ENCODE peak calls at places on chromosomes 5 and 9, in nine cellular contexts. One of them, this sample, is unnamed.

GRCh38 chr5:88172847-88173758 is 95.5 kb downstream of the TMEM161B start:
- DNase-seq in heart left ventricle: no peak
- DNase-seq in endodermal cell: peak; percentile 71
- DNase-seq in spleen: no peak
- DNase-seq in gastrocnemius medialis: no peak
- DNase-seq in heart right ventricle: no peak
- DNase-seq in A549: no peak
- DNase-seq in H9: peak; percentile 65
- DNase-seq in SK-N-SH: no peak
- DNase-seq in this sample: no peak

GRCh38 chr5:107566537-107566875 is 104.2 kb downstream of the EFNA5 start:
- DNase-seq in heart left ventricle: no peak
- DNase-seq in endodermal cell: no peak
- DNase-seq in heart right ventricle: no peak
- DNase-seq in SK-N-SH: no peak
- DNase-seq in H9: no peak
- DNase-seq in gastrocnemius medialis: no peak
- DNase-seq in A549: no peak
- DNase-seq in spleen: no peak
- DNase-seq in this sample: no peak

GRCh38 chr5:111385970-111386831 is 126.1 kb downstream of the STARD4 start:
- DNase-seq in heart right ventricle: no peak
- DNase-seq in SK-N-SH: peak; percentile 60
- DNase-seq in heart left ventricle: no peak
- DNase-seq in gastrocnemius medialis: no peak
- DNase-seq in spleen: no peak
- DNase-seq in endodermal cell: no peak
- DNase-seq in A549: no peak
- DNase-seq in H9: no peak
- DNase-seq in this sample: no peak

GRCh38 chr9:87324613-87325194 is 173.0 kb upstream of the DAPK1 start:
- DNase-seq in heart left ventricle: no peak
- DNase-seq in gastrocnemius medialis: no peak
- DNase-seq in H9: no peak
- DNase-seq in heart right ventricle: no peak
- DNase-seq in spleen: no peak
- DNase-seq in SK-N-SH: peak; percentile 64
- DNase-seq in A549: peak; percentile 31
- DNase-seq in endodermal cell: no peak
- DNase-seq in this sample: no peak

GRCh38 chr5:75048457-75048953 is 3.9 kb downstream of the GCNT4 start:
- DNase-seq in SK-N-SH: no peak
- DNase-seq in A549: no peak
- DNase-seq in heart right ventricle: no peak
- DNase-seq in heart left ventricle: no peak
- DNase-seq in H9: no peak
- DNase-seq in spleen: no peak
- DNase-seq in endodermal cell: no peak
- DNase-seq in gastrocnemius medialis: no peak
- DNase-seq in this sample: no peak

GRCh38 chr9:17134843-17135577 is at the start of gene CNTLN:
- DNase-seq in heart right ventricle: peak; percentile 99
- DNase-seq in heart left ventricle: peak; percentile 95
- DNase-seq in A549: peak; percentile 90
- DNase-seq in spleen: peak; percentile 92
- DNase-seq in SK-N-SH: peak; percentile 98
- DNase-seq in H9: peak; percentile 95
- DNase-seq in gastrocnemius medialis: peak; percentile 80
- DNase-seq in endodermal cell: peak; percentile 97
- DNase-seq in this sample: peak; percentile 63

GRCh38 chr5:3340471-3340870 is 255.2 kb upstream of the IRX1 start:
- DNase-seq in SK-N-SH: no peak
- DNase-seq in spleen: peak; percentile 69
- DNase-seq in heart left ventricle: no peak
- DNase-seq in gastrocnemius medialis: no peak
- DNase-seq in heart right ventricle: no peak
- DNase-seq in endodermal cell: no peak
- DNase-seq in A549: no peak
- DNase-seq in H9: no peak
- DNase-seq in this sample: no peak

GRCh38 chr5:149062371-149063016 is 368 bp downstream of the SH3TC2 start:
- DNase-seq in heart left ventricle: peak; percentile 62
- DNase-seq in SK-N-SH: no peak
- DNase-seq in spleen: no peak
- DNase-seq in gastrocnemius medialis: no peak
- DNase-seq in H9: no peak
- DNase-seq in endodermal cell: peak; percentile 60
- DNase-seq in A549: peak; percentile 34
- DNase-seq in heart right ventricle: no peak
- DNase-seq in this sample: peak; percentile 72

GRCh38 chr5:6201626-6202025 is 176.7 kb downstream of the MED10 start:
- DNase-seq in A549: no peak
- DNase-seq in SK-N-SH: no peak
- DNase-seq in spleen: no peak
- DNase-seq in heart right ventricle: no peak
- DNase-seq in heart left ventricle: no peak
- DNase-seq in endodermal cell: no peak
- DNase-seq in H9: no peak
- DNase-seq in gastrocnemius medialis: no peak
- DNase-seq in this sample: no peak

GRCh38 chr5:176466245-176466871 is 18.2 kb downstream of the FAF2 start:
- DNase-seq in heart left ventricle: no peak
- DNase-seq in A549: no peak
- DNase-seq in H9: no peak
- DNase-seq in endodermal cell: peak; percentile 39
- DNase-seq in heart right ventricle: no peak
- DNase-seq in spleen: no peak
- DNase-seq in SK-N-SH: no peak
- DNase-seq in gastrocnemius medialis: no peak
- DNase-seq in this sample: no peak

GRCh38 chr9:98369471-98369870 is 114.0 kb upstream of the TBC1D2 start:
- DNase-seq in endodermal cell: no peak
- DNase-seq in heart right ventricle: no peak
- DNase-seq in heart left ventricle: no peak
- DNase-seq in gastrocnemius medialis: no peak
- DNase-seq in spleen: no peak
- DNase-seq in A549: no peak
- DNase-seq in H9: no peak
- DNase-seq in SK-N-SH: no peak
- DNase-seq in this sample: no peak

GRCh38 chr5:31630931-31631330 is 8.0 kb upstream of the PDZD2 start:
- DNase-seq in endodermal cell: no peak
- DNase-seq in SK-N-SH: peak; percentile 55
- DNase-seq in A549: no peak
- DNase-seq in heart right ventricle: peak; percentile 71
- DNase-seq in spleen: no peak
- DNase-seq in heart left ventricle: peak; percentile 94
- DNase-seq in H9: no peak
- DNase-seq in gastrocnemius medialis: no peak
- DNase-seq in this sample: no peak

GRCh38 chr5:62708481-62709325 is 130.1 kb downstream of the LRRC70 start:
- DNase-seq in A549: no peak
- DNase-seq in gastrocnemius medialis: no peak
- DNase-seq in endodermal cell: no peak
- DNase-seq in spleen: no peak
- DNase-seq in H9: no peak
- DNase-seq in SK-N-SH: no peak
- DNase-seq in heart right ventricle: no peak
- DNase-seq in heart left ventricle: no peak
- DNase-seq in this sample: no peak

GRCh38 chr5:96048763-96049162 is 87.1 kb upstream of the ELL2 start:
- DNase-seq in endodermal cell: peak; percentile 78
- DNase-seq in A549: no peak
- DNase-seq in heart left ventricle: no peak
- DNase-seq in heart right ventricle: no peak
- DNase-seq in gastrocnemius medialis: no peak
- DNase-seq in H9: peak; percentile 58
- DNase-seq in SK-N-SH: no peak
- DNase-seq in spleen: no peak
- DNase-seq in this sample: no peak

GRCh38 chr5:180222056-180222455 is 13.0 kb upstream of the RASGEF1C start:
- DNase-seq in SK-N-SH: no peak
- DNase-seq in heart left ventricle: no peak
- DNase-seq in H9: no peak
- DNase-seq in gastrocnemius medialis: no peak
- DNase-seq in spleen: peak; percentile 36
- DNase-seq in heart right ventricle: no peak
- DNase-seq in A549: no peak
- DNase-seq in endodermal cell: no peak
- DNase-seq in this sample: no peak

GRCh38 chr5:120306331-120306730 is 157.8 kb upstream of the PRR16 start:
- DNase-seq in gastrocnemius medialis: no peak
- DNase-seq in A549: no peak
- DNase-seq in heart left ventricle: no peak
- DNase-seq in heart right ventricle: no peak
- DNase-seq in endodermal cell: no peak
- DNase-seq in spleen: no peak
- DNase-seq in H9: no peak
- DNase-seq in SK-N-SH: no peak
- DNase-seq in this sample: no peak

GRCh38 chr5:33153373-33153772 is 287.4 kb upstream of the TARS1 start:
- DNase-seq in gastrocnemius medialis: no peak
- DNase-seq in SK-N-SH: no peak
- DNase-seq in heart left ventricle: no peak
- DNase-seq in H9: no peak
- DNase-seq in endodermal cell: no peak
- DNase-seq in A549: no peak
- DNase-seq in spleen: no peak
- DNase-seq in heart right ventricle: no peak
- DNase-seq in this sample: no peak

GRCh38 chr5:123000731-123001130 is 35.8 kb downstream of the PPIC start:
- DNase-seq in H9: no peak
- DNase-seq in A549: no peak
- DNase-seq in endodermal cell: no peak
- DNase-seq in spleen: no peak
- DNase-seq in gastrocnemius medialis: no peak
- DNase-seq in SK-N-SH: no peak
- DNase-seq in heart right ventricle: no peak
- DNase-seq in heart left ventricle: no peak
- DNase-seq in this sample: no peak

DNA sequence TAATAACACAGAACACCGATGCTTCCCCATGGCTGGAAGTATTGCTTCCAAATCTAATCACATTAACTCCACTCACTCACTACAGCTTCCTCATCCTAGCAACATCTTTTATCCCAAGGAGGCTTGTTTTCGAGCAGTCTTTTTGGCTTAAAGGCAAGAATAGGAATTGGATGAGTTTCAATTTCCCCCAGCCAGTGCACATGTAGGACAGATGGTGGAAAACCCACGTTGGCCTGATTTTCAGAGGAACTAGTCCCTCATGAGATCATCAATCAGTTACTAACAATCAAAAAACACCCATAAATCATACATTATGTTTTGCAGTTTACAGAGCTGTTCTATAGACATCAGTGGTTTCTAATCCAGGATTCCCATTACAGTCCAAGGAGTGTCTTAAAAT is 48.5 kb upstream of the AGXT2 start:
- DNase-seq in A549: no peak
- DNase-seq in heart right ventricle: no peak
- DNase-seq in heart left ventricle: no peak
- DNase-seq in SK-N-SH: no peak
- DNase-seq in spleen: no peak
- DNase-seq in gastrocnemius medialis: no peak
- DNase-seq in H9: no peak
- DNase-seq in endodermal cell: no peak
- DNase-seq in this sample: no peak
- H3K4me1 ChIP-seq in A549: no peaks in the 10 kb centered on the region
- H3K4me1 ChIP-seq in heart right ventricle: no peaks in the 10 kb centered on the region
- H3K4me1 ChIP-seq in heart left ventricle: no peaks in the 10 kb centered on the region
- H3K4me1 ChIP-seq in SK-N-SH: no peaks in the 10 kb centered on the region
- H3K4me1 ChIP-seq in spleen: no peaks in the 10 kb centered on the region
- H3K4me1 ChIP-seq in gastrocnemius medialis: no peaks in the 10 kb centered on the region
- H3K4me1 ChIP-seq in H9: no peaks in the 10 kb centered on the region
- H3K4me1 ChIP-seq in endodermal cell: no peaks in the 10 kb centered on the region
- H3K4me1 ChIP-seq in this sample: no peaks in the 10 kb centered on the region

GRCh38 chr5:162607879-162608278 is 540.3 kb downstream of the GABRG2 start:
- DNase-seq in heart right ventricle: no peak
- DNase-seq in SK-N-SH: peak; percentile 2
- DNase-seq in endodermal cell: peak; percentile 42
- DNase-seq in heart left ventricle: no peak
- DNase-seq in spleen: no peak
- DNase-seq in H9: no peak
- DNase-seq in A549: no peak
- DNase-seq in gastrocnemius medialis: no peak
- DNase-seq in this sample: no peak

DNA sequence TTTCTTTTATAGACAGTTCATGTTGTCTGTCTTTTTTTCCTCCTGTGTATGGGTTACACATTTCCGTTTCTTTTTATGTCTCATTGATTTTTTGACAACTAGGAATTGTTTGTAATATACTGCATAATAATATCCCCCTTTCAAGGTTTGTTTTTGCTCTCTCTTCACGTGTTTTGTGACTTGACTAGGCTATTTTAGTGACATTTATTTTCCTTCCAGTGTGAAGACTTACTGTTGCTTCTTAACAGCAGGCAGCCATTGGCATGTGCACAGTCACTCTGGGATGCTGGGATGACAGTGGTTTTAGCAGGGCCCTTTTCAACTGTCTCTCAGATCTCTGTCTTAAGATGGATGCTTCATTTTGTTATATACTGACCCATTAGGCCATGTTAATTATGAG is 535.8 kb downstream of the GABRG2 start:
- DNase-seq in SK-N-SH: no peak
- DNase-seq in H9: no peak
- DNase-seq in heart right ventricle: no peak
- DNase-seq in endodermal cell: no peak
- DNase-seq in spleen: no peak
- DNase-seq in heart left ventricle: no peak
- DNase-seq in gastrocnemius medialis: no peak
- DNase-seq in A549: no peak
- DNase-seq in this sample: no peak
- H3K9me3 ChIP-seq in SK-N-SH: no peaks in the 10 kb centered on the region
- H3K9me3 ChIP-seq in H9: no peaks in the 10 kb centered on the region
- H3K9me3 ChIP-seq in heart right ventricle: peaks cover 11% of the 10 kb centered on the region
- H3K9me3 ChIP-seq in endodermal cell: peaks cover 14% of the 10 kb centered on the region
- H3K9me3 ChIP-seq in spleen: peaks cover 25% of the 10 kb centered on the region
- H3K9me3 ChIP-seq in heart left ventricle: peaks cover 6% of the 10 kb centered on the region
- H3K9me3 ChIP-seq in gastrocnemius medialis: no peaks in the 10 kb centered on the region
- H3K9me3 ChIP-seq in A549: no peaks in the 10 kb centered on the region
- H3K9me3 ChIP-seq in this sample: peaks cover 4% of the 10 kb centered on the region

GRCh38 chr5:154757647-154758406 is 2.6 kb downstream of the LARP1 start:
- DNase-seq in gastrocnemius medialis: no peak
- DNase-seq in SK-N-SH: no peak
- DNase-seq in endodermal cell: no peak
- DNase-seq in H9: no peak
- DNase-seq in spleen: no peak
- DNase-seq in heart left ventricle: no peak
- DNase-seq in A549: no peak
- DNase-seq in heart right ventricle: no peak
- DNase-seq in this sample: no peak
- H3K4me1 ChIP-seq in gastrocnemius medialis: peaks cover 67% of the 10 kb centered on the region
- H3K4me1 ChIP-seq in SK-N-SH: peaks cover 35% of the 10 kb centered on the region
- H3K4me1 ChIP-seq in endodermal cell: peaks cover 23% of the 10 kb centered on the region
- H3K4me1 ChIP-seq in H9: peaks cover 15% of the 10 kb centered on the region
- H3K4me1 ChIP-seq in spleen: peaks cover 37% of the 10 kb centered on the region
- H3K4me1 ChIP-seq in heart left ventricle: peaks cover 39% of the 10 kb centered on the region
- H3K4me1 ChIP-seq in A549: peaks cover 49% of the 10 kb centered on the region
- H3K4me1 ChIP-seq in heart right ventricle: peaks cover 75% of the 10 kb centered on the region
- H3K4me1 ChIP-seq in this sample: peaks cover 10% of the 10 kb centered on the region

DNA sequence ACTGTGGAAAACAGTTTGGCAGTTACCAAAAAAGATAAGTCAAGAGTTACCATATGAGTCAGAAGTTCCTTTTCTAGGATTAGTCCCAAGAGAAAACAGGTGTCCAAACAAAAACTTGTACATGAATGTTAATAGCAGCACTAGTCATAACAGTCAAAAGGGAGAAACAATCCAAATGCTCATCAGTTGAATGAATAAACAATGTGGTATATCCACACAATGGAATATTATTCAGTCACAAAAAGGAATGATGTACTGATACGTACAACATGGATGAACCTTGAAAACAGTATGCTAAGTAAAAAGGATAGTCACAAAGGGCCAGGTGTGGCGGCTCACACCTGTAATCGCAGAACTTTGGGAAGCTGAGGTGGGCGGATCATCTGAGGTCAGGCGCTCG is 7.9 kb downstream of the ZNF510 start:
- DNase-seq in gastrocnemius medialis: no peak
- DNase-seq in endodermal cell: no peak
- DNase-seq in H9: no peak
- DNase-seq in SK-N-SH: no peak
- DNase-seq in heart right ventricle: no peak
- DNase-seq in heart left ventricle: no peak
- DNase-seq in A549: no peak
- DNase-seq in spleen: no peak
- DNase-seq in this sample: no peak
- H3K9me3 ChIP-seq in gastrocnemius medialis: peaks cover 44% of the 10 kb centered on the region
- H3K9me3 ChIP-seq in endodermal cell: peaks cover 92% of the 10 kb centered on the region
- H3K9me3 ChIP-seq in H9: peaks cover 23% of the 10 kb centered on the region
- H3K9me3 ChIP-seq in SK-N-SH: peaks cover 43% of the 10 kb centered on the region
- H3K9me3 ChIP-seq in heart right ventricle: peaks cover 81% of the 10 kb centered on the region
- H3K9me3 ChIP-seq in heart left ventricle: peaks cover 45% of the 10 kb centered on the region
- H3K9me3 ChIP-seq in A549: peaks cover 94% of the 10 kb centered on the region
- H3K9me3 ChIP-seq in spleen: peaks cover 87% of the 10 kb centered on the region
- H3K9me3 ChIP-seq in this sample: peaks cover 56% of the 10 kb centered on the region